ENCODE peak calls at places on chromosomes 2 and 18, in six cellular contexts. B is fibroblast of lung, T is astrocyte, W is lower leg skin, O is hepatocyte, J is fibroblast of villous mesenchyme. I is an unnamed sample.

GRCh38 chr2:219871396-219871795 is 244.0 kb downstream of the SLC4A3 start:
- DNase-seq in B (peak; percentile 3), T (no peak), W (no peak), O (no peak), J (no peak), I (no peak)

GRCh38 chr2:13002536-13002935 is 285.8 kb downstream of the TRIB2 start:
- DNase-seq in B (peak; percentile 37), T (peak; percentile 28), W (no peak), O (no peak), J (no peak), I (no peak)

GRCh38 chr2:225293638-225294037 is 105.9 kb upstream of the NYAP2 start:
- DNase-seq in B (no peak), T (no peak), W (no peak), O (no peak), J (no peak), I (no peak)

GRCh38 chr18:70142021-70142420 is 63.5 kb downstream of the RTTN start:
- DNase-seq in B (no peak), T (no peak), W (no peak), O (no peak), J (no peak), I (no peak)

GRCh38 chr2:206989306-206989705 is 50.0 kb downstream of the CPO start:
- DNase-seq in B (no peak), T (no peak), W (no peak), O (peak; percentile 66), J (no peak), I (no peak)

GRCh38 chr2:215280326-215280725 is 31.5 kb upstream of the ATIC start:
- DNase-seq in B (no peak), T (no peak), W (no peak), O (no peak), J (no peak), I (peak; percentile 15)

GRCh38 chr18:37812961-37813360 is 247.4 kb upstream of the CELF4 start:
- DNase-seq in B (no peak), T (no peak), W (no peak), O (no peak), J (no peak), I (no peak)

GRCh38 chr2:37911296-37911888 is 13.7 kb upstream of the RMDN2 start:
- DNase-seq in B (no peak), T (no peak), W (no peak), O (no peak), J (peak; percentile 25), I (peak; percentile 35)

GRCh38 chr18:62710417-62710816 is 4.9 kb upstream of the PHLPP1 start:
- DNase-seq in B (peak; percentile 49), T (peak; percentile 40), W (no peak), O (no peak), J (peak; percentile 23), I (no peak)

GRCh38 chr2:71254078-71254477 is 27.2 kb upstream of the PAIP2B start:
- DNase-seq in B (no peak), T (no peak), W (no peak), O (no peak), J (no peak), I (no peak)

GRCh38 chr2:58913082-58913726 is 672.1 kb upstream of the FANCL start:
- DNase-seq in B (no peak), T (no peak), W (no peak), O (no peak), J (no peak), I (no peak)

GRCh38 chr2:160227252-160227651 is 27.2 kb upstream of the ITGB6 start:
- DNase-seq in B (peak; percentile 80), T (peak; percentile 75), W (no peak), O (peak; percentile 54), J (peak; percentile 70), I (peak; percentile 52)

GRCh38 chr2:177489719-177490301 is 97.2 kb downstream of the AGPS start:
- DNase-seq in B (peak; percentile 19), T (peak; percentile 10), W (no peak), O (peak; percentile 55), J (peak; percentile 48), I (peak; percentile 70)

GRCh38 chr2:217830807-217831206 is 172.0 kb downstream of the TNS1 start:
- DNase-seq in B (no peak), T (no peak), W (no peak), O (no peak), J (no peak), I (no peak)

GRCh38 chr2:120893874-120894584 is 158.4 kb downstream of the GLI2 start:
- DNase-seq in B (peak; percentile 46), T (no peak), W (no peak), O (peak; percentile 54), J (no peak), I (no peak)

GRCh38 chr2:162044586-162044985 is 29.4 kb downstream of the DPP4 start:
- DNase-seq in B (no peak), T (no peak), W (no peak), O (no peak), J (no peak), I (no peak)

GRCh38 chr2:201436141-201436540 is 15.1 kb downstream of the TRAK2 start:
- DNase-seq in B (peak; percentile 45), T (peak; percentile 19), W (no peak), O (no peak), J (no peak), I (no peak)

GRCh38 chr2:241161646-241162281 is 11.5 kb downstream of the PPP1R7 start:
- DNase-seq in B (peak; percentile 90), T (peak; percentile 87), W (peak; percentile 92), O (peak; percentile 32), J (peak; percentile 86), I (peak; percentile 89)

GRCh38 chr2:8679827-8680731 is 1.8 kb upstream of the ID2 start:
- DNase-seq in B (peak; percentile 70), T (peak; percentile 66), W (peak; percentile 87), O (peak; percentile 92), J (no peak), I (peak; percentile 55)

GRCh38 chr2:109325570-109325969 is 196.6 kb downstream of the SH3RF3 start:
- DNase-seq in B (no peak), T (no peak), W (no peak), O (no peak), J (no peak), I (no peak)

GRCh38 chr2:120465989-120466703 is 120.2 kb downstream of the INHBB start:
- DNase-seq in B (no peak), T (no peak), W (no peak), O (peak; percentile 83), J (no peak), I (no peak)

GRCh38 chr2:8565399-8566154 is 116.3 kb upstream of the ID2 start:
- DNase-seq in B (no peak), T (no peak), W (peak; percentile 81), O (no peak), J (no peak), I (no peak)

GRCh38 chr2:37561615-37562569 is 109.5 kb downstream of the CDC42EP3 start:
- DNase-seq in B (peak; percentile 98), T (peak; percentile 98), W (no peak), O (peak; percentile 20), J (peak; percentile 77), I (peak; percentile 93)

GRCh38 chr2:241489733-241490443 is 18.5 kb downstream of the STK25 start:
- DNase-seq in B (no peak), T (no peak), W (no peak), O (no peak), J (no peak), I (no peak)

GRCh38 chr2:240624011-240624949 is 1.0 kb upstream of the GPR35 start:
- DNase-seq in B (no peak), T (no peak), W (peak; percentile 59), O (no peak), J (no peak), I (no peak)

GRCh38 chr18:37266290-37266689 is 299.3 kb downstream of the CELF4 start:
- DNase-seq in B (no peak), T (no peak), W (no peak), O (no peak), J (no peak), I (no peak)

GRCh38 chr2:30249354-30249753 is 18.0 kb downstream of the LBH start:
- DNase-seq in B (no peak), T (no peak), W (peak; percentile 49), O (no peak), J (no peak), I (no peak)

GRCh38 chr2:96320326-96321229 is 4.5 kb upstream of the ITPRIPL1 start:
- DNase-seq in B (no peak), T (no peak), W (no peak), O (no peak), J (no peak), I (no peak)

GRCh38 chr2:150946831-150947230 is 314.8 kb downstream of the RBM43 start:
- DNase-seq in B (no peak), T (no peak), W (no peak), O (no peak), J (no peak), I (no peak)

GRCh38 chr18:21057112-21057511 is 54.5 kb downstream of the ROCK1 start:
- DNase-seq in B (no peak), T (no peak), W (no peak), O (no peak), J (no peak), I (no peak)

GRCh38 chr2:18924905-18925691 is 335.7 kb upstream of the NT5C1B start:
- DNase-seq in B (peak; percentile 95), T (peak; percentile 93), W (no peak), O (no peak), J (peak; percentile 78), I (peak; percentile 79)

GRCh38 chr2:110742412-110742811 is 10.0 kb downstream of the ACOXL start:
- DNase-seq in B (no peak), T (no peak), W (no peak), O (no peak), J (no peak), I (no peak)
- H3K4me3 ChIP-seq in B (no peak overlapping the region), T (no peak overlapping the region), W (no peak overlapping the region), O (no peak overlapping the region), J (no peak overlapping the region), I (no peak overlapping the region)

DNA sequence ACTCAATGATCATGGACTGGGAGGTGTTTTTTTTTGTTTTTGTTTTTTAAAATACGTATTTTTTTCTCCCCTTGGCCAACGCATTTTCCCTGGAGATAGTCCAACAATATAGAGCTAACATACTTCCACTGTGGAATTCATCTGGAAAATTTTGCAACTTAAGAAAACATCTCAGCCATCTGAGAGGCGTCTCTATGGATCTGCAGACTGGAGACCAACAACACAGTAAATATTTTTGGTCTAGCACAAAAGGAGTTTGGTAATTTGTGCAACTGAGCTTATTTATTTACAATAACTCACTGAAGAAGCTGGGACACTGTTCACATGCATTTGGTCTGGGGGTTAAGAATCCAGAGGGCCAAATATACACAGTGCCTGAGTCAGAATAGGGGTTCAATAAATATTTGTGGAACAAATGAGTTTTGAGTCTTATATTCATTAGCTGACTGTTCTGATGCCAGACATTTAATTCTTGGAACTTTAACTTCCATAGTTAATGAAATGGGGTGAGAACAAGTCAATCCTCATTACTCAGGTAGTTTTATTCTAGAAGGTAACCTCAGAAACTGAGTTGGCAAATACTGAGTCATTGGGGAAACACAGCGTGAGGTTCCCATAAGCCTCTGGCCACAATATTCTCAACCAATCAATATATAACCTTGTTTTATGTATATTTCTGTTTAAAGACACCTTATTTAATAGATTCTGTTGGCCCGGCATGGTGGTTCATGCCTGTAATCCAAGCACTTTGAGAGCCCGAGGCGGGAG is 36.1 kb downstream of the CCBE1 start:
- DNase-seq in B (peak; percentile 47), T (peak; percentile 40), W (no peak), O (no peak), J (peak; percentile 88), I (peak; percentile 88)
- TF ChIP-seq CTCF in B (no peak), T (no peak), W (no peak), O (no peak), J (no peak), I (no peak)

GRCh38 chr18:6382968-6383367 is 31.7 kb downstream of the L3MBTL4 start:
- DNase-seq in B (no peak), T (no peak), W (no peak), O (no peak), J (no peak), I (no peak)
- H3K4me3 ChIP-seq in B (no peak overlapping the region), T (no peak overlapping the region), W (no peak overlapping the region), O (no peak overlapping the region), J (no peak overlapping the region), I (no peak overlapping the region)

GRCh38 chr2:74675090-74675489 is 21.0 kb downstream of the SEMA4F start:
- DNase-seq in B (no peak), T (no peak), W (no peak), O (no peak), J (no peak), I (no peak)
- TF ChIP-seq CTCF in B (no peak), T (no peak), W (no peak), O (peak; percentile 6), J (peak; percentile 16), I (peak; percentile 8)